ENCODE peak calls at places on chromosomes 2 and 18, in six cellular contexts. One of them, this sample, is unnamed.

GRCh38 chr2:104919127-104919526 is 65.2 kb downstream of the POU3F3 start:
- DNase-seq in SK-MEL-5: peak
- DNase-seq in T-cell: no peak
- DNase-seq in heart left ventricle: no peak
- DNase-seq in stimulated activated CD4-positive, alpha-beta T cell treated with anti-CD3 and anti-CD28 coated beads, Interleukin-15, amount 100 ng/mL, for 1 hour: no peak
- DNase-seq in T follicular helper cell: no peak
- DNase-seq in this sample: peak

GRCh38 chr2:62672601-62673000 is 32.9 kb upstream of the EHBP1 start:
- DNase-seq in SK-MEL-5: peak
- DNase-seq in T-cell: no peak
- DNase-seq in heart left ventricle: no peak
- DNase-seq in stimulated activated CD4-positive, alpha-beta T cell treated with anti-CD3 and anti-CD28 coated beads, Interleukin-15, amount 100 ng/mL, for 1 hour: no peak
- DNase-seq in T follicular helper cell: no peak
- DNase-seq in this sample: no peak

GRCh38 chr18:48740846-48741485 is 202.1 kb downstream of the CTIF start:
- DNase-seq in SK-MEL-5: peak
- DNase-seq in T-cell: no peak
- DNase-seq in heart left ventricle: peak
- DNase-seq in stimulated activated CD4-positive, alpha-beta T cell treated with anti-CD3 and anti-CD28 coated beads, Interleukin-15, amount 100 ng/mL, for 1 hour: no peak
- DNase-seq in T follicular helper cell: no peak
- DNase-seq in this sample: no peak

GRCh38 chr2:108594982-108595464 is 60.8 kb downstream of the LIMS1 start:
- DNase-seq in SK-MEL-5: peak
- DNase-seq in T-cell: no peak
- DNase-seq in heart left ventricle: no peak
- DNase-seq in stimulated activated CD4-positive, alpha-beta T cell treated with anti-CD3 and anti-CD28 coated beads, Interleukin-15, amount 100 ng/mL, for 1 hour: no peak
- DNase-seq in T follicular helper cell: no peak
- DNase-seq in this sample: peak

GRCh38 chr2:46252891-46253659 is 44.1 kb upstream of the EPAS1 start:
- DNase-seq in SK-MEL-5: no peak
- DNase-seq in T-cell: no peak
- DNase-seq in heart left ventricle: peak
- DNase-seq in stimulated activated CD4-positive, alpha-beta T cell treated with anti-CD3 and anti-CD28 coated beads, Interleukin-15, amount 100 ng/mL, for 1 hour: no peak
- DNase-seq in T follicular helper cell: no peak
- DNase-seq in this sample: peak

GRCh38 chr2:207157727-207158126 is 8.0 kb downstream of the KLF7 start:
- DNase-seq in SK-MEL-5: no peak
- DNase-seq in T-cell: no peak
- DNase-seq in heart left ventricle: no peak
- DNase-seq in stimulated activated CD4-positive, alpha-beta T cell treated with anti-CD3 and anti-CD28 coated beads, Interleukin-15, amount 100 ng/mL, for 1 hour: no peak
- DNase-seq in T follicular helper cell: no peak
- DNase-seq in this sample: no peak

GRCh38 chr2:18209934-18210639 is 331.6 kb downstream of the KCNS3 start:
- DNase-seq in SK-MEL-5: no peak
- DNase-seq in T-cell: no peak
- DNase-seq in heart left ventricle: no peak
- DNase-seq in stimulated activated CD4-positive, alpha-beta T cell treated with anti-CD3 and anti-CD28 coated beads, Interleukin-15, amount 100 ng/mL, for 1 hour: no peak
- DNase-seq in T follicular helper cell: no peak
- DNase-seq in this sample: peak

GRCh38 chr18:26003391-26003790 is 87.0 kb downstream of the SS18 start:
- DNase-seq in SK-MEL-5: peak
- DNase-seq in T-cell: no peak
- DNase-seq in heart left ventricle: no peak
- DNase-seq in stimulated activated CD4-positive, alpha-beta T cell treated with anti-CD3 and anti-CD28 coated beads, Interleukin-15, amount 100 ng/mL, for 1 hour: no peak
- DNase-seq in T follicular helper cell: no peak
- DNase-seq in this sample: peak

GRCh38 chr18:48934708-48935432 is 15.9 kb downstream of the SMAD7 start:
- DNase-seq in SK-MEL-5: no peak
- DNase-seq in T-cell: no peak
- DNase-seq in heart left ventricle: peak
- DNase-seq in stimulated activated CD4-positive, alpha-beta T cell treated with anti-CD3 and anti-CD28 coated beads, Interleukin-15, amount 100 ng/mL, for 1 hour: no peak
- DNase-seq in T follicular helper cell: no peak
- DNase-seq in this sample: peak

GRCh38 chr2:176140520-176141317 is 10.6 kb upstream of the HOXD4 start:
- DNase-seq in SK-MEL-5: peak
- DNase-seq in T-cell: peak
- DNase-seq in heart left ventricle: peak
- DNase-seq in stimulated activated CD4-positive, alpha-beta T cell treated with anti-CD3 and anti-CD28 coated beads, Interleukin-15, amount 100 ng/mL, for 1 hour: no peak
- DNase-seq in T follicular helper cell: peak
- DNase-seq in this sample: peak

GRCh38 chr2:226888378-226888915 is 52.6 kb downstream of the RHBDD1 start:
- DNase-seq in SK-MEL-5: no peak
- DNase-seq in T-cell: no peak
- DNase-seq in heart left ventricle: no peak
- DNase-seq in stimulated activated CD4-positive, alpha-beta T cell treated with anti-CD3 and anti-CD28 coated beads, Interleukin-15, amount 100 ng/mL, for 1 hour: no peak
- DNase-seq in T follicular helper cell: no peak
- DNase-seq in this sample: no peak

GRCh38 chr2:191311627-191312026 is 66.4 kb downstream of the MYO1B start:
- DNase-seq in SK-MEL-5: no peak
- DNase-seq in T-cell: no peak
- DNase-seq in heart left ventricle: no peak
- DNase-seq in stimulated activated CD4-positive, alpha-beta T cell treated with anti-CD3 and anti-CD28 coated beads, Interleukin-15, amount 100 ng/mL, for 1 hour: no peak
- DNase-seq in T follicular helper cell: no peak
- DNase-seq in this sample: peak

GRCh38 chr18:54822872-54823845 is 5.1 kb upstream of the RAB27B start:
- DNase-seq in SK-MEL-5: no peak
- DNase-seq in T-cell: no peak
- DNase-seq in heart left ventricle: no peak
- DNase-seq in stimulated activated CD4-positive, alpha-beta T cell treated with anti-CD3 and anti-CD28 coated beads, Interleukin-15, amount 100 ng/mL, for 1 hour: no peak
- DNase-seq in T follicular helper cell: no peak
- DNase-seq in this sample: no peak

GRCh38 chr2:132439703-132440398 is 23.2 kb downstream of the GPR39 start:
- DNase-seq in SK-MEL-5: no peak
- DNase-seq in T-cell: no peak
- DNase-seq in heart left ventricle: no peak
- DNase-seq in stimulated activated CD4-positive, alpha-beta T cell treated with anti-CD3 and anti-CD28 coated beads, Interleukin-15, amount 100 ng/mL, for 1 hour: no peak
- DNase-seq in T follicular helper cell: no peak
- DNase-seq in this sample: no peak

GRCh38 chr18:29226201-29226600 is 1049.3 kb upstream of the CDH2 start:
- DNase-seq in SK-MEL-5: no peak
- DNase-seq in T-cell: no peak
- DNase-seq in heart left ventricle: no peak
- DNase-seq in stimulated activated CD4-positive, alpha-beta T cell treated with anti-CD3 and anti-CD28 coated beads, Interleukin-15, amount 100 ng/mL, for 1 hour: no peak
- DNase-seq in T follicular helper cell: no peak
- DNase-seq in this sample: no peak

GRCh38 chr18:12086249-12086648 is 7.4 kb upstream of the ANKRD62 start:
- DNase-seq in SK-MEL-5: no peak
- DNase-seq in T-cell: no peak
- DNase-seq in heart left ventricle: no peak
- DNase-seq in stimulated activated CD4-positive, alpha-beta T cell treated with anti-CD3 and anti-CD28 coated beads, Interleukin-15, amount 100 ng/mL, for 1 hour: no peak
- DNase-seq in T follicular helper cell: no peak
- DNase-seq in this sample: no peak

GRCh38 chr2:212005077-212005671 is 533.4 kb downstream of the ERBB4 start:
- DNase-seq in SK-MEL-5: peak
- DNase-seq in T-cell: no peak
- DNase-seq in heart left ventricle: peak
- DNase-seq in stimulated activated CD4-positive, alpha-beta T cell treated with anti-CD3 and anti-CD28 coated beads, Interleukin-15, amount 100 ng/mL, for 1 hour: no peak
- DNase-seq in T follicular helper cell: no peak
- DNase-seq in this sample: peak

GRCh38 chr18:12886498-12887126 is 2.6 kb upstream of the PTPN2 start:
- DNase-seq in SK-MEL-5: peak
- DNase-seq in T-cell: no peak
- DNase-seq in heart left ventricle: no peak
- DNase-seq in stimulated activated CD4-positive, alpha-beta T cell treated with anti-CD3 and anti-CD28 coated beads, Interleukin-15, amount 100 ng/mL, for 1 hour: no peak
- DNase-seq in T follicular helper cell: no peak
- DNase-seq in this sample: peak

GRCh38 chr2:74525717-74526648 is at the start of gene DQX1:
- DNase-seq in SK-MEL-5: peak
- DNase-seq in T-cell: no peak
- DNase-seq in heart left ventricle: no peak
- DNase-seq in stimulated activated CD4-positive, alpha-beta T cell treated with anti-CD3 and anti-CD28 coated beads, Interleukin-15, amount 100 ng/mL, for 1 hour: no peak
- DNase-seq in T follicular helper cell: no peak
- DNase-seq in this sample: peak

GRCh38 chr2:52034706-52035105 is 1002.8 kb upstream of the NRXN1 start:
- DNase-seq in SK-MEL-5: no peak
- DNase-seq in T-cell: no peak
- DNase-seq in heart left ventricle: no peak
- DNase-seq in stimulated activated CD4-positive, alpha-beta T cell treated with anti-CD3 and anti-CD28 coated beads, Interleukin-15, amount 100 ng/mL, for 1 hour: no peak
- DNase-seq in T follicular helper cell: no peak
- DNase-seq in this sample: no peak

GRCh38 chr2:176152350-176153181 is 1.2 kb downstream of the HOXD4 start:
- DNase-seq in SK-MEL-5: no peak
- DNase-seq in T-cell: no peak
- DNase-seq in heart left ventricle: no peak
- DNase-seq in stimulated activated CD4-positive, alpha-beta T cell treated with anti-CD3 and anti-CD28 coated beads, Interleukin-15, amount 100 ng/mL, for 1 hour: no peak
- DNase-seq in T follicular helper cell: no peak
- DNase-seq in this sample: peak